ENCODE peak calls at places on chromosomes 16 and 17, in nine cellular contexts. N, P, A, M, I, C, H, R and S are unnamed samples.
A peak's percentile ranks its signal among the peaks of the same experiment; 100 is the strongest.

GRCh38 chr16:16021988-16022682 is 72.7 kb downstream of the ABCC1 start:
- DNase-seq in N (peak; percentile 97), P (peak; percentile 81), A (peak; percentile 74), M (peak; percentile 92), I (peak; percentile 94), C (peak; percentile 94), H (no peak), R (peak; percentile 96), S (peak; percentile 87)

GRCh38 chr16:78297066-78297666 is 197.7 kb downstream of the WWOX start:
- DNase-seq in N (no peak), P (no peak), A (no peak), M (no peak), I (no peak), C (no peak), H (no peak), R (no peak), S (no peak)

GRCh38 chr17:64064331-64064730 is 43.9 kb upstream of the ICAM2 start:
- DNase-seq in N (no peak), P (no peak), A (no peak), M (peak; percentile 87), I (peak; percentile 72), C (no peak), H (no peak), R (no peak), S (no peak)

GRCh38 chr17:57875109-57876022 is 25.5 kb upstream of the MRPS23 start:
- DNase-seq in N (peak; percentile 99), P (peak; percentile 79), A (peak; percentile 92), M (peak; percentile 59), I (peak; percentile 64), C (peak; percentile 80), H (no peak), R (peak; percentile 98), S (peak; percentile 73)

GRCh38 chr16:57859331-57859730 is 57.0 kb upstream of the KIFC3 start:
- DNase-seq in N (peak; percentile 79), P (no peak), A (no peak), M (no peak), I (no peak), C (no peak), H (no peak), R (peak; percentile 65), S (peak; percentile 25)

GRCh38 chr17:81132770-81133723 is 32.3 kb upstream of the PVALEF start:
- DNase-seq in N (no peak), P (no peak), A (no peak), M (peak; percentile 85), I (no peak), C (no peak), H (no peak), R (no peak), S (no peak)

GRCh38 chr16:65229191-65229662 is 107.4 kb upstream of the CDH11 start:
- DNase-seq in N (no peak), P (no peak), A (no peak), M (no peak), I (no peak), C (no peak), H (no peak), R (peak; percentile 16), S (no peak)

GRCh38 chr17:21029032-21029431 is 13.8 kb downstream of the USP22 start:
- DNase-seq in N (no peak), P (no peak), A (no peak), M (peak; percentile 47), I (no peak), C (no peak), H (no peak), R (peak; percentile 95), S (peak; percentile 66)

GRCh38 chr17:62802531-62803205 is 5.4 kb downstream of the MARCHF10 start:
- DNase-seq in N (no peak), P (no peak), A (no peak), M (no peak), I (no peak), C (no peak), H (no peak), R (peak; percentile 44), S (no peak)

GRCh38 chr16:88071908-88072307 is 120.7 kb downstream of the BANP start:
- DNase-seq in N (no peak), P (no peak), A (no peak), M (no peak), I (no peak), C (no peak), H (no peak), R (no peak), S (no peak)

GRCh38 chr17:16991349-16992009 is 19.6 kb upstream of the TNFRSF13B start:
- DNase-seq in N (peak; percentile 81), P (peak; percentile 94), A (no peak), M (peak; percentile 96), I (peak; percentile 80), C (peak; percentile 86), H (peak; percentile 80), R (peak; percentile 76), S (peak; percentile 75)

GRCh38 chr17:31095239-31096105 is 695 bp downstream of the NF1 start:
- DNase-seq in N (peak; percentile 77), P (peak; percentile 77), A (no peak), M (peak; percentile 61), I (peak; percentile 54), C (peak; percentile 43), H (peak; percentile 2), R (peak; percentile 47), S (peak; percentile 56)

GRCh38 chr17:59533694-59534093 is 31.7 kb upstream of the DHX40 start:
- DNase-seq in N (no peak), P (no peak), A (no peak), M (no peak), I (no peak), C (no peak), H (no peak), R (no peak), S (no peak)

GRCh38 chr16:80175011-80175410 is 365.8 kb upstream of the DYNLRB2 start:
- DNase-seq in N (no peak), P (no peak), A (no peak), M (no peak), I (no peak), C (no peak), H (no peak), R (no peak), S (no peak)

GRCh38 chr16:75908718-75909117 is 182.4 kb upstream of the CPHXL start:
- DNase-seq in N (no peak), P (no peak), A (no peak), M (no peak), I (no peak), C (no peak), H (no peak), R (no peak), S (no peak)

GRCh38 chr17:38605230-38605851 is 411 bp downstream of the SRCIN1 start:
- DNase-seq in N (peak; percentile 67), P (peak; percentile 71), A (no peak), M (no peak), I (no peak), C (no peak), H (no peak), R (no peak), S (no peak)

GRCh38 chr16:69286941-69287713 is 24.0 kb upstream of the VPS4A start:
- DNase-seq in N (peak; percentile 52), P (peak; percentile 28), A (no peak), M (peak; percentile 64), I (no peak), C (peak; percentile 58), H (no peak), R (peak; percentile 86), S (peak; percentile 73)

GRCh38 chr17:39927928-39928867 is 666 bp downstream of the LRRC3C start:
- DNase-seq in N (no peak), P (peak; percentile 72), A (no peak), M (peak; percentile 66), I (no peak), C (peak; percentile 56), H (no peak), R (peak; percentile 22), S (peak; percentile 40)

GRCh38 chr17:32015245-32016013 is 8.2 kb downstream of the LRRC37B start:
- DNase-seq in N (no peak), P (no peak), A (no peak), M (no peak), I (no peak), C (no peak), H (no peak), R (peak; percentile 28), S (no peak)

GRCh38 chr17:82737981-82738877 is 2.8 kb downstream of the FN3K start:
- DNase-seq in N (no peak), P (no peak), A (no peak), M (no peak), I (no peak), C (peak; percentile 77), H (no peak), R (peak; percentile 27), S (no peak)

GRCh38 chr16:47490471-47490870 is 29.3 kb downstream of the PHKB start:
- DNase-seq in N (no peak), P (no peak), A (no peak), M (no peak), I (no peak), C (no peak), H (no peak), R (no peak), S (no peak)